ENCODE peak calls at places on chromosomes 2 and 18, in five cellular contexts. N is AG20443, H is right cardiac atrium, I is kidney glomerular epithelial cell, V is adrenal gland. M is an unnamed sample.

GRCh38 chr2:213232649-213233437 is 51.4 kb upstream of the SPAG16 start:
- DNase-seq in V (no peak), I (no peak), H (no peak), N (peak), M (no peak)

GRCh38 chr18:9242987-9243386 is 91.6 kb upstream of the TWSG1 start:
- DNase-seq in I (no peak), V (no peak), N (no peak), H (no peak), M (no peak)

GRCh38 chr18:29361843-29362242 is 1184.9 kb upstream of the CDH2 start:
- DNase-seq in H (no peak), I (no peak), V (no peak), N (no peak), M (peak)

GRCh38 chr2:53840580-53840979 is 19.2 kb downstream of the GPR75 start:
- DNase-seq in N (no peak), I (no peak), H (no peak), V (no peak), M (no peak)

GRCh38 chr2:70328921-70329561 is 27.2 kb upstream of the FAM136A start:
- DNase-seq in H (no peak), N (peak), I (peak), V (peak), M (no peak)

GRCh38 chr2:101188683-101189405 is 37.7 kb upstream of the TBC1D8 start:
- DNase-seq in V (peak), H (no peak), I (no peak), N (peak), M (no peak)

GRCh38 chr18:9951022-9951859 is 37.4 kb downstream of the VAPA start:
- DNase-seq in V (peak), H (no peak), I (peak), N (peak), M (peak)

GRCh38 chr2:42736598-42737322 is 27.2 kb downstream of the OXER1 start:
- DNase-seq in V (no peak), H (no peak), N (no peak), I (no peak), M (no peak)

GRCh38 chr2:226607379-226607778 is 192.2 kb downstream of the IRS1 start:
- DNase-seq in N (no peak), V (peak), H (no peak), I (no peak), M (no peak)

M was measured in testis.